ENCODE peak calls at places on chromosomes 5 and 9, in six cellular contexts. One of them, this sample, is unnamed.

GRCh38 chr9:87405677-87406544 is 91.8 kb upstream of the DAPK1 start:
- DNase-seq in activated CD4-positive, alpha-beta T cell treated with anti-CD3 and anti-CD28 coated beads, Interleukin-2, amount 50 U/mL, for 1 hour: no peak
- DNase-seq in A549: no peak
- DNase-seq in stimulated activated CD4-positive, alpha-beta T cell treated with anti-CD3 and anti-CD28 coated beads, Interleukin-2, amount 100 ng/mL, for 48 hours: no peak
- DNase-seq in NCI-H1105 treated with DMSO at 0.1 percent for 48 hours: no peak
- DNase-seq in suprapubic skin: peak; percentile 77
- DNase-seq in this sample: no peak

GRCh38 chr9:113331780-113332179 is 8.3 kb downstream of the WDR31 start:
- DNase-seq in activated CD4-positive, alpha-beta T cell treated with anti-CD3 and anti-CD28 coated beads, Interleukin-2, amount 50 U/mL, for 1 hour: no peak
- DNase-seq in A549: no peak
- DNase-seq in stimulated activated CD4-positive, alpha-beta T cell treated with anti-CD3 and anti-CD28 coated beads, Interleukin-2, amount 100 ng/mL, for 48 hours: no peak
- DNase-seq in NCI-H1105 treated with DMSO at 0.1 percent for 48 hours: no peak
- DNase-seq in suprapubic skin: no peak
- DNase-seq in this sample: no peak

GRCh38 chr5:41707853-41708603 is 162.2 kb downstream of the OXCT1 start:
- DNase-seq in activated CD4-positive, alpha-beta T cell treated with anti-CD3 and anti-CD28 coated beads, Interleukin-2, amount 50 U/mL, for 1 hour: no peak
- DNase-seq in A549: peak; percentile 2
- DNase-seq in stimulated activated CD4-positive, alpha-beta T cell treated with anti-CD3 and anti-CD28 coated beads, Interleukin-2, amount 100 ng/mL, for 48 hours: no peak
- DNase-seq in NCI-H1105 treated with DMSO at 0.1 percent for 48 hours: peak; percentile 39
- DNase-seq in suprapubic skin: no peak
- DNase-seq in this sample: no peak

GRCh38 chr5:111507276-111507675 is 5.1 kb downstream of the STARD4 start:
- DNase-seq in activated CD4-positive, alpha-beta T cell treated with anti-CD3 and anti-CD28 coated beads, Interleukin-2, amount 50 U/mL, for 1 hour: no peak
- DNase-seq in A549: no peak
- DNase-seq in stimulated activated CD4-positive, alpha-beta T cell treated with anti-CD3 and anti-CD28 coated beads, Interleukin-2, amount 100 ng/mL, for 48 hours: no peak
- DNase-seq in NCI-H1105 treated with DMSO at 0.1 percent for 48 hours: no peak
- DNase-seq in suprapubic skin: no peak
- DNase-seq in this sample: no peak

GRCh38 chr5:10123254-10123989 is 126.3 kb downstream of the ATPSCKMT start:
- DNase-seq in activated CD4-positive, alpha-beta T cell treated with anti-CD3 and anti-CD28 coated beads, Interleukin-2, amount 50 U/mL, for 1 hour: no peak
- DNase-seq in A549: no peak
- DNase-seq in stimulated activated CD4-positive, alpha-beta T cell treated with anti-CD3 and anti-CD28 coated beads, Interleukin-2, amount 100 ng/mL, for 48 hours: no peak
- DNase-seq in NCI-H1105 treated with DMSO at 0.1 percent for 48 hours: no peak
- DNase-seq in suprapubic skin: no peak
- DNase-seq in this sample: no peak

GRCh38 chr9:72592501-72593403 is 71.3 kb downstream of the TMC1 start:
- DNase-seq in activated CD4-positive, alpha-beta T cell treated with anti-CD3 and anti-CD28 coated beads, Interleukin-2, amount 50 U/mL, for 1 hour: peak; percentile 6
- DNase-seq in A549: peak; percentile 38
- DNase-seq in stimulated activated CD4-positive, alpha-beta T cell treated with anti-CD3 and anti-CD28 coated beads, Interleukin-2, amount 100 ng/mL, for 48 hours: no peak
- DNase-seq in NCI-H1105 treated with DMSO at 0.1 percent for 48 hours: peak; percentile 74
- DNase-seq in suprapubic skin: no peak
- DNase-seq in this sample: peak; percentile 69

GRCh38 chr9:75111019-75111622 is 22.8 kb downstream of the OSTF1 start:
- DNase-seq in activated CD4-positive, alpha-beta T cell treated with anti-CD3 and anti-CD28 coated beads, Interleukin-2, amount 50 U/mL, for 1 hour: no peak
- DNase-seq in A549: no peak
- DNase-seq in stimulated activated CD4-positive, alpha-beta T cell treated with anti-CD3 and anti-CD28 coated beads, Interleukin-2, amount 100 ng/mL, for 48 hours: no peak
- DNase-seq in NCI-H1105 treated with DMSO at 0.1 percent for 48 hours: no peak
- DNase-seq in suprapubic skin: no peak
- DNase-seq in this sample: no peak

GRCh38 chr9:90642570-90643539 is at the start of gene DIRAS2:
- DNase-seq in activated CD4-positive, alpha-beta T cell treated with anti-CD3 and anti-CD28 coated beads, Interleukin-2, amount 50 U/mL, for 1 hour: no peak
- DNase-seq in A549: peak; percentile 29
- DNase-seq in stimulated activated CD4-positive, alpha-beta T cell treated with anti-CD3 and anti-CD28 coated beads, Interleukin-2, amount 100 ng/mL, for 48 hours: peak; percentile 1
- DNase-seq in NCI-H1105 treated with DMSO at 0.1 percent for 48 hours: peak; percentile 95
- DNase-seq in suprapubic skin: no peak
- DNase-seq in this sample: peak; percentile 78

GRCh38 chr9:14323083-14323968 is 9.4 kb upstream of the NFIB start:
- DNase-seq in activated CD4-positive, alpha-beta T cell treated with anti-CD3 and anti-CD28 coated beads, Interleukin-2, amount 50 U/mL, for 1 hour: no peak
- DNase-seq in A549: no peak
- DNase-seq in stimulated activated CD4-positive, alpha-beta T cell treated with anti-CD3 and anti-CD28 coated beads, Interleukin-2, amount 100 ng/mL, for 48 hours: no peak
- DNase-seq in NCI-H1105 treated with DMSO at 0.1 percent for 48 hours: no peak
- DNase-seq in suprapubic skin: no peak
- DNase-seq in this sample: peak; percentile 68

GRCh38 chr9:127637322-127637847 is 25.3 kb downstream of the STXBP1 start:
- DNase-seq in activated CD4-positive, alpha-beta T cell treated with anti-CD3 and anti-CD28 coated beads, Interleukin-2, amount 50 U/mL, for 1 hour: no peak
- DNase-seq in A549: no peak
- DNase-seq in stimulated activated CD4-positive, alpha-beta T cell treated with anti-CD3 and anti-CD28 coated beads, Interleukin-2, amount 100 ng/mL, for 48 hours: no peak
- DNase-seq in NCI-H1105 treated with DMSO at 0.1 percent for 48 hours: peak; percentile 41
- DNase-seq in suprapubic skin: no peak
- DNase-seq in this sample: no peak

GRCh38 chr5:23400951-23401350 is 106.5 kb upstream of the PRDM9 start:
- DNase-seq in activated CD4-positive, alpha-beta T cell treated with anti-CD3 and anti-CD28 coated beads, Interleukin-2, amount 50 U/mL, for 1 hour: no peak
- DNase-seq in A549: no peak
- DNase-seq in stimulated activated CD4-positive, alpha-beta T cell treated with anti-CD3 and anti-CD28 coated beads, Interleukin-2, amount 100 ng/mL, for 48 hours: no peak
- DNase-seq in NCI-H1105 treated with DMSO at 0.1 percent for 48 hours: no peak
- DNase-seq in suprapubic skin: no peak
- DNase-seq in this sample: no peak

GRCh38 chr9:121278535-121279169 is 10.7 kb downstream of the GSN start:
- DNase-seq in activated CD4-positive, alpha-beta T cell treated with anti-CD3 and anti-CD28 coated beads, Interleukin-2, amount 50 U/mL, for 1 hour: peak; percentile 19
- DNase-seq in A549: no peak
- DNase-seq in stimulated activated CD4-positive, alpha-beta T cell treated with anti-CD3 and anti-CD28 coated beads, Interleukin-2, amount 100 ng/mL, for 48 hours: peak; percentile 41
- DNase-seq in NCI-H1105 treated with DMSO at 0.1 percent for 48 hours: peak; percentile 6
- DNase-seq in suprapubic skin: peak; percentile 82
- DNase-seq in this sample: peak; percentile 76

GRCh38 chr5:52728686-52729085 is 59.0 kb upstream of the ITGA1 start:
- DNase-seq in activated CD4-positive, alpha-beta T cell treated with anti-CD3 and anti-CD28 coated beads, Interleukin-2, amount 50 U/mL, for 1 hour: no peak
- DNase-seq in A549: no peak
- DNase-seq in stimulated activated CD4-positive, alpha-beta T cell treated with anti-CD3 and anti-CD28 coated beads, Interleukin-2, amount 100 ng/mL, for 48 hours: no peak
- DNase-seq in NCI-H1105 treated with DMSO at 0.1 percent for 48 hours: no peak
- DNase-seq in suprapubic skin: no peak
- DNase-seq in this sample: no peak

GRCh38 chr9:105539452-105539851 is 18.5 kb upstream of the FKTN start:
- DNase-seq in activated CD4-positive, alpha-beta T cell treated with anti-CD3 and anti-CD28 coated beads, Interleukin-2, amount 50 U/mL, for 1 hour: no peak
- DNase-seq in A549: no peak
- DNase-seq in stimulated activated CD4-positive, alpha-beta T cell treated with anti-CD3 and anti-CD28 coated beads, Interleukin-2, amount 100 ng/mL, for 48 hours: no peak
- DNase-seq in NCI-H1105 treated with DMSO at 0.1 percent for 48 hours: no peak
- DNase-seq in suprapubic skin: no peak
- DNase-seq in this sample: no peak

GRCh38 chr9:131220485-131220884 is 55.8 kb downstream of the FAM78A start:
- DNase-seq in activated CD4-positive, alpha-beta T cell treated with anti-CD3 and anti-CD28 coated beads, Interleukin-2, amount 50 U/mL, for 1 hour: no peak
- DNase-seq in A549: no peak
- DNase-seq in stimulated activated CD4-positive, alpha-beta T cell treated with anti-CD3 and anti-CD28 coated beads, Interleukin-2, amount 100 ng/mL, for 48 hours: no peak
- DNase-seq in NCI-H1105 treated with DMSO at 0.1 percent for 48 hours: no peak
- DNase-seq in suprapubic skin: no peak
- DNase-seq in this sample: no peak

GRCh38 chr5:1180841-1181271 is 20.5 kb upstream of the SLC6A19 start:
- DNase-seq in activated CD4-positive, alpha-beta T cell treated with anti-CD3 and anti-CD28 coated beads, Interleukin-2, amount 50 U/mL, for 1 hour: no peak
- DNase-seq in A549: no peak
- DNase-seq in stimulated activated CD4-positive, alpha-beta T cell treated with anti-CD3 and anti-CD28 coated beads, Interleukin-2, amount 100 ng/mL, for 48 hours: no peak
- DNase-seq in NCI-H1105 treated with DMSO at 0.1 percent for 48 hours: no peak
- DNase-seq in suprapubic skin: no peak
- DNase-seq in this sample: no peak

GRCh38 chr5:52738095-52738506 is 49.6 kb upstream of the ITGA1 start:
- DNase-seq in activated CD4-positive, alpha-beta T cell treated with anti-CD3 and anti-CD28 coated beads, Interleukin-2, amount 50 U/mL, for 1 hour: no peak
- DNase-seq in A549: no peak
- DNase-seq in stimulated activated CD4-positive, alpha-beta T cell treated with anti-CD3 and anti-CD28 coated beads, Interleukin-2, amount 100 ng/mL, for 48 hours: no peak
- DNase-seq in NCI-H1105 treated with DMSO at 0.1 percent for 48 hours: no peak
- DNase-seq in suprapubic skin: no peak
- DNase-seq in this sample: no peak

GRCh38 chr5:173075970-173076369 is 19.8 kb downstream of the CREBRF start:
- DNase-seq in activated CD4-positive, alpha-beta T cell treated with anti-CD3 and anti-CD28 coated beads, Interleukin-2, amount 50 U/mL, for 1 hour: no peak
- DNase-seq in A549: no peak
- DNase-seq in stimulated activated CD4-positive, alpha-beta T cell treated with anti-CD3 and anti-CD28 coated beads, Interleukin-2, amount 100 ng/mL, for 48 hours: no peak
- DNase-seq in NCI-H1105 treated with DMSO at 0.1 percent for 48 hours: no peak
- DNase-seq in suprapubic skin: no peak
- DNase-seq in this sample: no peak

GRCh38 chr5:73067213-73067612 is 53.2 kb upstream of the TMEM171 start:
- DNase-seq in activated CD4-positive, alpha-beta T cell treated with anti-CD3 and anti-CD28 coated beads, Interleukin-2, amount 50 U/mL, for 1 hour: no peak
- DNase-seq in A549: no peak
- DNase-seq in stimulated activated CD4-positive, alpha-beta T cell treated with anti-CD3 and anti-CD28 coated beads, Interleukin-2, amount 100 ng/mL, for 48 hours: no peak
- DNase-seq in NCI-H1105 treated with DMSO at 0.1 percent for 48 hours: no peak
- DNase-seq in suprapubic skin: no peak
- DNase-seq in this sample: no peak